ENCODE peak calls at places on chromosome 1, in ten cellular contexts. Q, V, R, Z, X, S, I, A, M and K are unnamed samples.

GRCh38 chr1:8858112-8858668 is 20.3 kb downstream of the ENO1 start:
- DNase-seq in Q (peak), V (no peak), R (no peak), Z (peak), X (no peak), S (peak), I (no peak), A (no peak), M (peak), K (no peak)

GRCh38 chr1:62964141-62964540 is 180.2 kb downstream of the ATG4C start:
- DNase-seq in Q (no peak), V (no peak), R (no peak), Z (no peak), X (no peak), S (no peak), I (no peak), A (no peak), M (no peak), K (no peak)

GRCh38 chr1:6470132-6471085 is 4.4 kb upstream of the TNFRSF25 start:
- DNase-seq in Q (no peak), V (no peak), R (no peak), Z (no peak), X (no peak), S (no peak), I (no peak), A (no peak), M (no peak), K (no peak)

GRCh38 chr1:246795906-246796694 is 71.9 kb downstream of the SCCPDH start:
- DNase-seq in Q (no peak), V (no peak), R (no peak), Z (no peak), X (no peak), S (no peak), I (peak), A (no peak), M (no peak), K (no peak)

GRCh38 chr1:226402615-226403521 is 5.0 kb downstream of the PARP1 start:
- DNase-seq in Q (no peak), V (no peak), R (no peak), Z (no peak), X (no peak), S (no peak), I (no peak), A (no peak), M (no peak), K (no peak)

GRCh38 chr1:157961805-157962762 is 31.4 kb upstream of the KIRREL1 start:
- DNase-seq in Q (peak), V (no peak), R (peak), Z (peak), X (no peak), S (peak), I (no peak), A (no peak), M (peak), K (no peak)

GRCh38 chr1:51661081-51661518 is 44.2 kb downstream of the OSBPL9 start:
- DNase-seq in Q (peak), V (no peak), R (peak), Z (peak), X (no peak), S (no peak), I (no peak), A (no peak), M (no peak), K (no peak)

GRCh38 chr1:44086722-44087474 is 31.7 kb upstream of the KLF17 start:
- DNase-seq in Q (no peak), V (no peak), R (no peak), Z (no peak), X (no peak), S (no peak), I (peak), A (no peak), M (no peak), K (no peak)

GRCh38 chr1:4954392-4954791 is 300.0 kb downstream of the AJAP1 start:
- DNase-seq in Q (no peak), V (no peak), R (no peak), Z (no peak), X (no peak), S (no peak), I (no peak), A (no peak), M (no peak), K (no peak)

GRCh38 chr1:240666548-240667198 is 54.7 kb upstream of the GREM2 start:
- DNase-seq in Q (no peak), V (no peak), R (no peak), Z (no peak), X (no peak), S (no peak), I (no peak), A (no peak), M (no peak), K (no peak)

GRCh38 chr1:206143537-206144155 is 26.5 kb upstream of the AVPR1B start:
- DNase-seq in Q (no peak), V (no peak), R (no peak), Z (peak), X (no peak), S (no peak), I (no peak), A (no peak), M (no peak), K (no peak)

GRCh38 chr1:93221913-93222312 is 41.4 kb downstream of the CCDC18 start:
- DNase-seq in Q (peak), V (no peak), R (no peak), Z (peak), X (no peak), S (peak), I (no peak), A (no peak), M (no peak), K (no peak)

GRCh38 chr1:203536981-203537455 is 43.1 kb downstream of the OPTC start:
- DNase-seq in Q (peak), V (no peak), R (peak), Z (peak), X (no peak), S (peak), I (no peak), A (no peak), M (no peak), K (no peak)

GRCh38 chr1:30085814-30086770 is 637.3 kb downstream of the MATN1 start:
- DNase-seq in Q (peak), V (peak), R (peak), Z (no peak), X (peak), S (no peak), I (no peak), A (no peak), M (no peak), K (no peak)

GRCh38 chr1:183194527-183195145 is 8.6 kb downstream of the LAMC2 start:
- DNase-seq in Q (no peak), V (no peak), R (no peak), Z (no peak), X (no peak), S (no peak), I (no peak), A (no peak), M (peak), K (no peak)

GRCh38 chr1:26035959-26036755 is 9.8 kb downstream of the SLC30A2 start:
- DNase-seq in Q (peak), V (peak), R (peak), Z (peak), X (peak), S (peak), I (no peak), A (peak), M (peak), K (peak)

GRCh38 chr1:151210830-151211229 is 12.5 kb downstream of the PIP5K1A start:
- DNase-seq in Q (peak), V (no peak), R (peak), Z (peak), X (no peak), S (no peak), I (no peak), A (no peak), M (no peak), K (no peak)

GRCh38 chr1:199759268-199759724 is 268.2 kb upstream of the NR5A2 start:
- DNase-seq in Q (peak), V (no peak), R (peak), Z (peak), X (no peak), S (no peak), I (no peak), A (no peak), M (peak), K (peak)

GRCh38 chr1:182029002-182029378 is 32.5 kb downstream of the ZNF648 start:
- DNase-seq in Q (no peak), V (no peak), R (no peak), Z (no peak), X (no peak), S (no peak), I (no peak), A (no peak), M (no peak), K (no peak)